ENCODE peak calls at places on chromosomes 7 and 10, in four cellular contexts. J is HCT116; D is A549; G is CD8-positive, alpha-beta T cell. F is an unnamed sample.
A peak's percentile ranks its signal among the peaks of the same experiment; 100 is the strongest.

GRCh38 chr10:77428776-77429395 is 208.7 kb downstream of the KCNMA1 start:
- DNase-seq in J (peak; percentile 24), D (peak; percentile 62), G (no peak), F (no peak)

GRCh38 chr10:71973777-71974488 is 9.7 kb downstream of the CHST3 start:
- DNase-seq in J (no peak), D (no peak), G (no peak), F (no peak)

GRCh38 chr10:76487582-76487981 is 1056.2 kb downstream of the LRMDA start:
- DNase-seq in J (no peak), D (no peak), G (no peak), F (no peak)

GRCh38 chr7:4819450-4820404 is 42.1 kb downstream of the PAPOLB start:
- DNase-seq in J (no peak), D (no peak), G (no peak), F (no peak)

GRCh38 chr10:61166065-61166464 is 222.1 kb upstream of the RHOBTB1 start:
- DNase-seq in J (no peak), D (no peak), G (no peak), F (no peak)

GRCh38 chr10:32459072-32459703 is 13.2 kb downstream of the CCDC7 start:
- DNase-seq in J (no peak), D (no peak), G (peak; percentile 66), F (no peak)

GRCh38 chr7:149879271-149879711 is 5.5 kb downstream of the ATP6V0E2 start:
- DNase-seq in J (no peak), D (no peak), G (no peak), F (no peak)

GRCh38 chr10:62025901-62026879 is 124.7 kb downstream of the ARID5B start:
- DNase-seq in J (no peak), D (no peak), G (no peak), F (no peak)

GRCh38 chr7:134865001-134865845 is 85.8 kb downstream of the CALD1 start:
- DNase-seq in J (no peak), D (no peak), G (no peak), F (no peak)

GRCh38 chr10:118960166-118961090 is 69.1 kb upstream of the NANOS1 start:
- DNase-seq in J (no peak), D (no peak), G (peak; percentile 41), F (no peak)

GRCh38 chr7:82674319-82674718 is 230.7 kb upstream of the CACNA2D1 start:
- DNase-seq in J (no peak), D (no peak), G (no peak), F (no peak)

GRCh38 chr7:36205844-36206243 is 52.8 kb downstream of the EEPD1 start:
- DNase-seq in J (no peak), D (no peak), G (no peak), F (no peak)

GRCh38 chr7:27920281-27920946 is 180.5 kb downstream of the TAX1BP1 start:
- DNase-seq in J (no peak), D (no peak), G (no peak), F (no peak)

GRCh38 chr7:27923308-27923980 is 183.5 kb downstream of the TAX1BP1 start:
- DNase-seq in J (no peak), D (no peak), G (no peak), F (no peak)

GRCh38 chr7:27922907-27923306 is 182.9 kb downstream of the TAX1BP1 start:
- DNase-seq in J (no peak), D (no peak), G (no peak), F (no peak)

GRCh38 chr7:27918503-27918902 is 178.5 kb downstream of the TAX1BP1 start:
- DNase-seq in J (no peak), D (no peak), G (no peak), F (no peak)

GRCh38 chr7:27921081-27921836 is 181.3 kb downstream of the TAX1BP1 start:
- DNase-seq in J (peak; percentile 71), D (peak; percentile 82), G (no peak), F (peak; percentile 75)
- H3K4me3 ChIP-seq in J (no peak overlapping the region), D (peak overlapping the region; percentile 1), G (no peak overlapping the region), F (peak overlapping the region; percentile 23)

GRCh38 chr10:92574545-92575377 is 868 bp upstream of the IDE start:
- DNase-seq in J (no peak), D (no peak), G (no peak), F (no peak)

GRCh38 chr10:92575961-92576360 is 2.1 kb upstream of the IDE start:
- DNase-seq in J (no peak), D (peak; percentile 34), G (no peak), F (no peak)

GRCh38 chr10:92572362-92573090 is 1.4 kb downstream of the IDE start:
- DNase-seq in J (no peak), D (no peak), G (no peak), F (no peak)

GRCh38 chr10:92573091-92573797 is 649 bp downstream of the IDE start:
- DNase-seq in J (no peak), D (peak; percentile 54), G (no peak), F (no peak)

DNA sequence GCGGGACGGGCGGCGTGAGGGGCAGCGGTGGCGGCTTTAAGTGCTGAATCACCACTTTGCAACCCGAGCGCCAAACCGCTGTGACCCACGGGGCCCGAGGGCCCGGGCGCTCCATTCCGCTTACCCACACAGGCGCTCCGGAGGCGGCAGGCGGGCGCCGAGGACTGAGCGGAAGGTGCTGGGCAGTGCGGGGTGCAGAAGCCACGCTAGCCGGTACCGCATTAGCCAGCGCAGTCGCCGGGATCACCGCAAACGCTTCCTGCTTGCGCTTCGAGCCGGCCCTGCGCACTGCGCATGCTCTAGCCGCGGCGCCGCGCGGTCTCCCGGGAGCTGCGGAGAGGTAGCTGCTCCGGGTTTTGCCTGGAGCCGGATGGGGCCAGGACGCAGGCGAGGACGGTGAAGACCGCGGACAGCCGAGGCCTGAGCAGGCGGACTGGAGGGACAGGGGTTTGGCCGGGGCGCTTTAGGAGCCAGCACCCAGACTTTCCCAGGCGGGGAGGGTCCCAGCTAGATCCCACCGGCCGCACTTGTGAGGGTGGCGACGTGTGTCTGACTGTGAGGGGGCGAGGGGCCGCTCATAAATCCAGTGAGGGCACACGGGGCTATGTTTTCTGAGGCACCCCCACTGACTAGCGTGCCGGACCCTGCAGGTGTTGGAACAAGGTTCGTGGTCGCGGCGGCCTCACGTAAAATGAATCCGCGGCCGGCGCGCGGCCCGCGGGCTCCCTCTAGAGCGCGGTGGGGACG is at the start of gene IDE:
- DNase-seq in J (peak; percentile 77), D (peak; percentile 91), G (peak; percentile 86), F (no peak)
- TF ChIP-seq CTCF in J (peak; percentile 73), D (peak; percentile 82), G (no peak), F (peak; percentile 79)

DNA sequence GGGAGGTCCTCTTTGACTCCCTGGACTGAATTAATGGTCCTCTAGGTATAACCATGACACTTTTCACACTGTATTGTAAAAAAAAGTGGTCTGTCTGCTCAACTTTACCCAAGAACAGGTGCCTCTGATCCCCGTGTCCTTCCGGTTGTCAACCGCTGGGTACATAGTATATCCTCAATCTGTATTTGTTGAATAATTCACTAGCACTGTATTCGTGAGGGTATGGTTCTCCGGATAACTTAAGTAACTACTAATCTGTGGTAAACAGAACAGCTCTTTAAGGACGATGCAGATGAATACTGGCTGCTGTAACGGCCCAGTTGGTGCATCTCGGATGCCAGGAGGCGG is 472 bp upstream of the ADAM22 start:
- DNase-seq in J (no peak), D (no peak), G (no peak), F (no peak)
- H3K4me3 ChIP-seq in J (peak overlapping the region; percentile 79), D (peak overlapping the region; percentile 66), G (peak overlapping the region; percentile 82), F (peak overlapping the region; percentile 67)

DNA sequence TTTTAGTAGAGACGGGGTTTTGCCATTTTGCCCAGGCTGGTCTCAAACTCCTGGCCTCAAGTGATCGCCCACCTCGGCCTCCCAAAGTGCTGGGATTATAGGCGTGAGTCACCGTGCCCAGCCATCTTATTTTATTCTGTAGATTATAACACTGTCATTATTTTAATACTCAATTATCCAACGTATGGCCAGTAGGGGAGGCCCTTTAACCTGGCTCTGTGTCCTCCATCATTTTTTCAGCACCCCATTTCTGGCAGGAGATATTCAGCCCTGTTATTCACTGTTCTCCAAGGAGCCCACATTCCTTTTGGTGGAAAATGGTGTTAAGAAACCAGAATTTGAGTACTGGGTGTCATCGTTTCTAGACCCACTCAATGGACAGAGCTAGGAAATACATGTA is 31.5 kb downstream of the PDSS1 start:
- DNase-seq in J (no peak), D (no peak), G (no peak), F (no peak)
- TF ChIP-seq CTCF in J (peak; percentile 6), D (no peak), G (no peak), F (peak; percentile 22)

F was measured in epithelial cell of proximal tubule.